ENCODE peak calls at places on chromosomes 7 and 10, in eight cellular contexts. O, F, C, V, U, A, S and G are unnamed samples.

GRCh38 chr10:14056545-14057332 is 274.0 kb downstream of the FRMD4A start:
- DNase-seq in V (peak; percentile 82), A (peak; percentile 98), C (no peak), U (no peak), S (no peak), F (no peak), O (no peak), G (no peak)

GRCh38 chr10:124745678-124746077 is 1.5 kb upstream of the FAM53B start:
- DNase-seq in U (peak; percentile 66), S (peak; percentile 56), A (peak; percentile 66), O (no peak), V (peak; percentile 92), C (no peak), F (peak; percentile 56), G (peak; percentile 44)

GRCh38 chr10:1540144-1540543 is 197.2 kb downstream of the ADARB2 start:
- DNase-seq in F (no peak), U (no peak), V (no peak), S (no peak), O (peak; percentile 16), C (no peak), A (no peak), G (no peak)

GRCh38 chr7:97011536-97012292 is 6.4 kb downstream of the DLX6 start:
- DNase-seq in F (no peak), V (no peak), C (no peak), O (no peak), S (no peak), U (no peak), A (no peak), G (no peak)

GRCh38 chr10:19845963-19846362 is 29.7 kb downstream of the PLXDC2 start:
- DNase-seq in A (peak; percentile 13), V (peak; percentile 67), C (no peak), O (no peak), S (no peak), F (no peak), U (no peak), G (no peak)

GRCh38 chr7:30743371-30744074 is 8.4 kb upstream of the INMT start:
- DNase-seq in O (no peak), F (no peak), A (peak; percentile 52), S (no peak), U (no peak), C (peak; percentile 36), V (peak; percentile 9), G (no peak)

GRCh38 chr7:41702635-41703371 is at the start of gene INHBA:
- DNase-seq in S (no peak), V (peak; percentile 89), U (no peak), A (peak; percentile 87), C (peak; percentile 41), F (no peak), O (no peak), G (peak; percentile 81)

GRCh38 chr7:83468251-83468739 is 180.6 kb downstream of the SEMA3E start:
- DNase-seq in S (peak; percentile 89), U (no peak), F (peak; percentile 26), O (peak; percentile 69), C (peak; percentile 70), V (peak; percentile 99), A (peak; percentile 94), G (peak; percentile 90)

GRCh38 chr10:24299587-24300258 is 90.8 kb downstream of the KIAA1217 start:
- DNase-seq in V (peak; percentile 46), A (peak; percentile 38), U (no peak), F (no peak), C (no peak), S (no peak), O (no peak), G (no peak)

GRCh38 chr10:133277993-133278576 is 1.4 kb upstream of the ADAM8 start:
- DNase-seq in V (no peak), O (no peak), C (no peak), F (peak; percentile 72), S (no peak), U (no peak), A (no peak), G (no peak)

GRCh38 chr7:143878884-143879283 is 23.1 kb downstream of the TCAF1 start:
- DNase-seq in V (no peak), O (no peak), A (no peak), C (no peak), U (no peak), S (no peak), F (no peak), G (no peak)

GRCh38 chr10:88672041-88672440 is 7.8 kb downstream of the LIPF start:
- DNase-seq in S (no peak), F (no peak), C (no peak), A (no peak), O (no peak), V (no peak), U (no peak), G (no peak)

GRCh38 chr10:18219096-18219495 is 78.9 kb downstream of the CACNB2 start:
- DNase-seq in A (no peak), U (no peak), S (no peak), O (no peak), V (peak; percentile 10), C (no peak), F (no peak), G (no peak)

GRCh38 chr10:97307866-97308780 is 10.9 kb upstream of the FRAT1 start:
- DNase-seq in F (no peak), O (no peak), C (no peak), V (no peak), U (no peak), S (no peak), A (no peak), G (no peak)

GRCh38 chr10:30798621-30799020 is 169.1 kb upstream of the LYZL2 start:
- DNase-seq in U (no peak), V (no peak), O (no peak), C (no peak), S (no peak), A (no peak), F (no peak), G (no peak)

DNA sequence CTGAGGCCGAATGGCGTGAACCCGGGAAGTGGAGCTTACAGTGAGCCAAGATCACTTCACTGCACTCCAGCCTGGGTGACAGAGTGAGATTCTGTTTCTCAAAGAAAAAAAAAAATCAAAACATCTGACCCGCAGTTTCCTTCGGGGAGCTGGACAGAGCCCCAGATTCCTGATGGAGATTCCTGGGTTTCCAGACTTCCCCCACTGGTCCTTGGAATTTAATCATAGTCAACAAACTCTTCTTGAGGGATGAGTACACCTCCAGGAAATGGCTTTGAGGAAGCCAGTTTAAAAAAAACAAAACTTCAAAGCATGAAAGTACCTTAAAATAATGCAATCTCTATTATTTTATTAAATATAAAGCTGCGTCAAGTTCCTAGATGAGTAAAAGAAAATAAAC is 1.1 kb upstream of the MAD1L1 start:
- DNase-seq in C (no peak), S (no peak), V (no peak), F (no peak), O (no peak), A (no peak), U (no peak), G (no peak)
- H3K36me3 ChIP-seq in C (peaks cover 65% of the 10 kb centered on the region), S (peaks cover 50% of the 10 kb centered on the region), V (peaks cover 21% of the 10 kb centered on the region), F (peaks cover 46% of the 10 kb centered on the region), O (peaks cover 35% of the 10 kb centered on the region), A (peaks cover 28% of the 10 kb centered on the region), U (no peaks in the 10 kb centered on the region), G (peaks cover 40% of the 10 kb centered on the region)

DNA sequence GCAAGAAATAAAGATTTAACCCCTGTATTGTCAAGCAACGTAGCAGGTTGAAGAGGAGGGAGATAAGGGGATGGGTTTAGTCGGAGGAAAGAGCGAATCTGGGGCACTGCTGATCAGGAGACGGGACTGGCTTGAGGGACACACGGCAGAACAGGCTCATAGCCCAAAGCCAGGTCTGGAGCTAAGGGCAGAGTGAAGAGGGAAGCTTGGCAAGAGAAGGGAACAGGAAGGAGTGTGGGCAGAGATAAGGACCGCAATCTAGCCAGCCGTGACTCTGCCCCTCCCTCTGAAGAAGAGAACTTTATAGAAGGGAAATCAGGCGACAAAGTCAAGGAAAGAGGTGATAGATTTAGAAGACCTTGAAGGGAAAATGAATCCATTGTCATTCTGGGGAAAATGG is 67.6 kb downstream of the CAV1 start:
- DNase-seq in F (no peak), C (peak; percentile 36), V (no peak), O (no peak), U (no peak), A (no peak), S (no peak), G (no peak)
- H3K4me3 ChIP-seq in F (no peak overlapping the region), C (peak overlapping the region; percentile 3), V (no peak overlapping the region), O (peak overlapping the region; percentile 32), U (no peak overlapping the region), A (no peak overlapping the region), S (no peak overlapping the region), G (peak overlapping the region; percentile 25)

GRCh38 chr7:129748710-129749109 is 137.2 kb downstream of the NRF1 start:
- DNase-seq in A (peak; percentile 9), C (no peak), U (no peak), V (no peak), F (no peak), O (no peak), S (no peak), G (no peak)
- H3K36me3 ChIP-seq in A (no peaks in the 10 kb centered on the region), C (peaks cover 47% of the 10 kb centered on the region), U (no peaks in the 10 kb centered on the region), V (peaks cover 2% of the 10 kb centered on the region), F (peaks cover 33% of the 10 kb centered on the region), O (peaks cover 23% of the 10 kb centered on the region), S (no peaks in the 10 kb centered on the region), G (peaks cover 16% of the 10 kb centered on the region)

GRCh38 chr10:32379950-32380547 is 33.1 kb upstream of the EPC1 start:
- DNase-seq in U (no peak), V (no peak), O (no peak), A (no peak), C (no peak), F (no peak), S (no peak), G (no peak)
- H3K4me3 ChIP-seq in U (peak overlapping the region; percentile 92), V (no peak overlapping the region), O (no peak overlapping the region), A (peak overlapping the region; percentile 93), C (no peak overlapping the region), F (peak overlapping the region; percentile 76), S (no peak overlapping the region), G (no peak overlapping the region)

DNA sequence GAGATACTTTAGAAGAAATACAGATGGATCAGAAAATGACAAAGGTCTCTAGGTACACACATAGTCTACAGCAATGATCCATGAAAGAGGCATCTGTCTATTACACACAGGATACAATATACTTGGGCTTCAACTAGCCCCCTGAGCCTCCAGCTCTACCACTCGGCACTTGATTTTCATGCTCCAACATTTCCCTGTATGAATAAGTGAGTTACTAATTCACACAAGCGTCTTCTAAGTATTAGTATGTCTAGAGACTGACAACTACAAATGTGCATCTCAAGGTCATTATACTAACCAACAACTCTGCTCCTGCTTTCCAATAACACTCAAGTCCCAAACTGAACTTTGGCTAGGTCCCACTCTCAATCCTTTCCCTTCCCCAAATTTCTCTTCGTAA is 8.3 kb downstream of the FAM204A start:
- DNase-seq in U (no peak), S (no peak), C (no peak), F (no peak), A (no peak), V (peak; percentile 46), O (no peak), G (no peak)
- H3K36me3 ChIP-seq in U (peaks cover 16% of the 10 kb centered on the region), S (peaks cover 39% of the 10 kb centered on the region), C (peaks cover 90% of the 10 kb centered on the region), F (peaks cover 56% of the 10 kb centered on the region), A (peaks cover 30% of the 10 kb centered on the region), V (peaks cover 6% of the 10 kb centered on the region), O (peaks cover 66% of the 10 kb centered on the region), G (peaks cover 42% of the 10 kb centered on the region)

DNA sequence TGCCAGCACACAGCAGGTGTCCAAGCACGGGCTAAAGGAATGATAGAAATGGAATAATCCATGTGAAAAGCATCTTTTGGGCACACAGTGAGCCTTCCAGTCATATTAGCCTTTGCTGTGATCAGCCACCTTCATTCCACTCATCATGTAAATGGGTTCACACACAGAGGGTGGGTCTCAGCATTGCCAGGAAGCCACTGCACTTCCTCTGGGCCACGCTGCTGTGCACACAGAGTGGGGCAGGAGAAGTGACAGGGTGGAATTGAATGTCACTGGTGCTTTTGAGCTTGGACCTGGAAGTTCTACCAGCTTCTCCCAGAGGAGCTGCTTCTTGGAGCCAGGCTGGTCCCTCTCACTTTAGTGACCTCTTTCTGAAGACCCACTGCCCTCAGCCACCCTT is 203.5 kb downstream of the USP6NL start:
- DNase-seq in S (no peak), A (no peak), O (no peak), V (no peak), C (no peak), U (no peak), F (no peak), G (no peak)
- H3K4me3 ChIP-seq in S (no peak overlapping the region), A (no peak overlapping the region), O (no peak overlapping the region), V (no peak overlapping the region), C (no peak overlapping the region), U (peak overlapping the region; percentile 22), F (no peak overlapping the region), G (no peak overlapping the region)